ENCODE peak calls at places on chromosomes 12 and 14, in eight cellular contexts. One of them, this sample, is unnamed.

GRCh38 chr12:69840727-69841126 is 15.7 kb downstream of the MYRFL start:
- DNase-seq in stimulated activated naive CD4-positive, alpha-beta T cell: no peak
- DNase-seq in activated T-helper 1 cell treated with anti-CD3 and anti-CD28 coated beads, Interleukin-12 subunit alpha, Interleukin-12 subunit beta, Interleukin-2, Interleukin-4 antibody, amounts not matched to agents 30 ng/mL and 10 ng/mL and 1 ng/mL, durations not matched to agents 14 hours and 24 hours and 36 hours: no peak
- DNase-seq in fibroblast of the aortic adventitia: peak
- DNase-seq in cardiac septum: no peak
- DNase-seq in Right ventricle myocardium superior: no peak
- DNase-seq in pons: no peak
- DNase-seq in SW480: no peak
- DNase-seq in this sample: no peak

GRCh38 chr14:58985786-58986185 is 202.7 kb upstream of the DAAM1 start:
- DNase-seq in cardiac septum: no peak
- DNase-seq in stimulated activated naive CD4-positive, alpha-beta T cell: no peak
- DNase-seq in fibroblast of the aortic adventitia: no peak
- DNase-seq in pons: no peak
- DNase-seq in SW480: no peak
- DNase-seq in activated T-helper 1 cell treated with anti-CD3 and anti-CD28 coated beads, Interleukin-12 subunit alpha, Interleukin-12 subunit beta, Interleukin-2, Interleukin-4 antibody, amounts not matched to agents 30 ng/mL and 10 ng/mL and 1 ng/mL, durations not matched to agents 14 hours and 24 hours and 36 hours: no peak
- DNase-seq in Right ventricle myocardium superior: no peak
- DNase-seq in this sample: no peak

GRCh38 chr12:54431911-54432814 is 13.1 kb upstream of the ITGA5 start:
- DNase-seq in Right ventricle myocardium superior: peak
- DNase-seq in cardiac septum: peak
- DNase-seq in stimulated activated naive CD4-positive, alpha-beta T cell: no peak
- DNase-seq in fibroblast of the aortic adventitia: peak
- DNase-seq in pons: no peak
- DNase-seq in activated T-helper 1 cell treated with anti-CD3 and anti-CD28 coated beads, Interleukin-12 subunit alpha, Interleukin-12 subunit beta, Interleukin-2, Interleukin-4 antibody, amounts not matched to agents 30 ng/mL and 10 ng/mL and 1 ng/mL, durations not matched to agents 14 hours and 24 hours and 36 hours: no peak
- DNase-seq in SW480: peak
- DNase-seq in this sample: no peak

GRCh38 chr14:105249175-105250007 is 1.1 kb downstream of the BTBD6 start:
- DNase-seq in activated T-helper 1 cell treated with anti-CD3 and anti-CD28 coated beads, Interleukin-12 subunit alpha, Interleukin-12 subunit beta, Interleukin-2, Interleukin-4 antibody, amounts not matched to agents 30 ng/mL and 10 ng/mL and 1 ng/mL, durations not matched to agents 14 hours and 24 hours and 36 hours: no peak
- DNase-seq in SW480: no peak
- DNase-seq in Right ventricle myocardium superior: no peak
- DNase-seq in stimulated activated naive CD4-positive, alpha-beta T cell: no peak
- DNase-seq in pons: no peak
- DNase-seq in fibroblast of the aortic adventitia: peak
- DNase-seq in cardiac septum: no peak
- DNase-seq in this sample: no peak

GRCh38 chr14:71474866-71475265 is 457.4 kb upstream of the RGS6 start:
- DNase-seq in SW480: no peak
- DNase-seq in pons: no peak
- DNase-seq in Right ventricle myocardium superior: no peak
- DNase-seq in cardiac septum: no peak
- DNase-seq in fibroblast of the aortic adventitia: no peak
- DNase-seq in stimulated activated naive CD4-positive, alpha-beta T cell: no peak
- DNase-seq in activated T-helper 1 cell treated with anti-CD3 and anti-CD28 coated beads, Interleukin-12 subunit alpha, Interleukin-12 subunit beta, Interleukin-2, Interleukin-4 antibody, amounts not matched to agents 30 ng/mL and 10 ng/mL and 1 ng/mL, durations not matched to agents 14 hours and 24 hours and 36 hours: no peak
- DNase-seq in this sample: no peak

GRCh38 chr12:124428136-124428791 is 133.4 kb downstream of the RFLNA start:
- DNase-seq in Right ventricle myocardium superior: no peak
- DNase-seq in SW480: peak
- DNase-seq in cardiac septum: no peak
- DNase-seq in fibroblast of the aortic adventitia: peak
- DNase-seq in activated T-helper 1 cell treated with anti-CD3 and anti-CD28 coated beads, Interleukin-12 subunit alpha, Interleukin-12 subunit beta, Interleukin-2, Interleukin-4 antibody, amounts not matched to agents 30 ng/mL and 10 ng/mL and 1 ng/mL, durations not matched to agents 14 hours and 24 hours and 36 hours: no peak
- DNase-seq in pons: no peak
- DNase-seq in stimulated activated naive CD4-positive, alpha-beta T cell: no peak
- DNase-seq in this sample: no peak

GRCh38 chr12:57248934-57249742 is 1.8 kb downstream of the STAC3 start:
- DNase-seq in fibroblast of the aortic adventitia: no peak
- DNase-seq in cardiac septum: peak
- DNase-seq in pons: no peak
- DNase-seq in activated T-helper 1 cell treated with anti-CD3 and anti-CD28 coated beads, Interleukin-12 subunit alpha, Interleukin-12 subunit beta, Interleukin-2, Interleukin-4 antibody, amounts not matched to agents 30 ng/mL and 10 ng/mL and 1 ng/mL, durations not matched to agents 14 hours and 24 hours and 36 hours: no peak
- DNase-seq in Right ventricle myocardium superior: peak
- DNase-seq in SW480: no peak
- DNase-seq in stimulated activated naive CD4-positive, alpha-beta T cell: no peak
- DNase-seq in this sample: no peak

GRCh38 chr12:97778111-97778510 is 315.5 kb downstream of the RMST start:
- DNase-seq in SW480: no peak
- DNase-seq in stimulated activated naive CD4-positive, alpha-beta T cell: no peak
- DNase-seq in activated T-helper 1 cell treated with anti-CD3 and anti-CD28 coated beads, Interleukin-12 subunit alpha, Interleukin-12 subunit beta, Interleukin-2, Interleukin-4 antibody, amounts not matched to agents 30 ng/mL and 10 ng/mL and 1 ng/mL, durations not matched to agents 14 hours and 24 hours and 36 hours: no peak
- DNase-seq in cardiac septum: no peak
- DNase-seq in fibroblast of the aortic adventitia: no peak
- DNase-seq in pons: no peak
- DNase-seq in Right ventricle myocardium superior: no peak
- DNase-seq in this sample: no peak

GRCh38 chr12:122886161-122886560 is 9.8 kb downstream of the VPS37B start:
- DNase-seq in SW480: no peak
- DNase-seq in fibroblast of the aortic adventitia: no peak
- DNase-seq in stimulated activated naive CD4-positive, alpha-beta T cell: no peak
- DNase-seq in cardiac septum: no peak
- DNase-seq in pons: no peak
- DNase-seq in Right ventricle myocardium superior: no peak
- DNase-seq in activated T-helper 1 cell treated with anti-CD3 and anti-CD28 coated beads, Interleukin-12 subunit alpha, Interleukin-12 subunit beta, Interleukin-2, Interleukin-4 antibody, amounts not matched to agents 30 ng/mL and 10 ng/mL and 1 ng/mL, durations not matched to agents 14 hours and 24 hours and 36 hours: no peak
- DNase-seq in this sample: no peak

GRCh38 chr12:5565933-5566632 is 134.2 kb downstream of the NTF3 start:
- DNase-seq in pons: no peak
- DNase-seq in fibroblast of the aortic adventitia: no peak
- DNase-seq in stimulated activated naive CD4-positive, alpha-beta T cell: no peak
- DNase-seq in activated T-helper 1 cell treated with anti-CD3 and anti-CD28 coated beads, Interleukin-12 subunit alpha, Interleukin-12 subunit beta, Interleukin-2, Interleukin-4 antibody, amounts not matched to agents 30 ng/mL and 10 ng/mL and 1 ng/mL, durations not matched to agents 14 hours and 24 hours and 36 hours: no peak
- DNase-seq in Right ventricle myocardium superior: no peak
- DNase-seq in SW480: no peak
- DNase-seq in cardiac septum: no peak
- DNase-seq in this sample: no peak

GRCh38 chr12:3311027-3311402 is 180.0 kb upstream of the PRMT8 start:
- DNase-seq in stimulated activated naive CD4-positive, alpha-beta T cell: no peak
- DNase-seq in pons: no peak
- DNase-seq in SW480: peak
- DNase-seq in Right ventricle myocardium superior: no peak
- DNase-seq in fibroblast of the aortic adventitia: no peak
- DNase-seq in activated T-helper 1 cell treated with anti-CD3 and anti-CD28 coated beads, Interleukin-12 subunit alpha, Interleukin-12 subunit beta, Interleukin-2, Interleukin-4 antibody, amounts not matched to agents 30 ng/mL and 10 ng/mL and 1 ng/mL, durations not matched to agents 14 hours and 24 hours and 36 hours: no peak
- DNase-seq in cardiac septum: no peak
- DNase-seq in this sample: no peak

GRCh38 chr14:81990312-81990761 is 456.7 kb upstream of the SEL1L start:
- DNase-seq in cardiac septum: no peak
- DNase-seq in SW480: peak
- DNase-seq in fibroblast of the aortic adventitia: peak
- DNase-seq in stimulated activated naive CD4-positive, alpha-beta T cell: no peak
- DNase-seq in pons: peak
- DNase-seq in Right ventricle myocardium superior: no peak
- DNase-seq in activated T-helper 1 cell treated with anti-CD3 and anti-CD28 coated beads, Interleukin-12 subunit alpha, Interleukin-12 subunit beta, Interleukin-2, Interleukin-4 antibody, amounts not matched to agents 30 ng/mL and 10 ng/mL and 1 ng/mL, durations not matched to agents 14 hours and 24 hours and 36 hours: peak
- DNase-seq in this sample: peak

GRCh38 chr12:2693204-2693860 is 101.4 kb upstream of the FKBP4 start:
- DNase-seq in activated T-helper 1 cell treated with anti-CD3 and anti-CD28 coated beads, Interleukin-12 subunit alpha, Interleukin-12 subunit beta, Interleukin-2, Interleukin-4 antibody, amounts not matched to agents 30 ng/mL and 10 ng/mL and 1 ng/mL, durations not matched to agents 14 hours and 24 hours and 36 hours: no peak
- DNase-seq in cardiac septum: no peak
- DNase-seq in fibroblast of the aortic adventitia: no peak
- DNase-seq in stimulated activated naive CD4-positive, alpha-beta T cell: peak
- DNase-seq in pons: no peak
- DNase-seq in SW480: no peak
- DNase-seq in Right ventricle myocardium superior: no peak
- DNase-seq in this sample: no peak

GRCh38 chr12:110744176-110744575 is 1.5 kb upstream of the PPP1CC start:
- DNase-seq in cardiac septum: no peak
- DNase-seq in Right ventricle myocardium superior: no peak
- DNase-seq in SW480: peak
- DNase-seq in activated T-helper 1 cell treated with anti-CD3 and anti-CD28 coated beads, Interleukin-12 subunit alpha, Interleukin-12 subunit beta, Interleukin-2, Interleukin-4 antibody, amounts not matched to agents 30 ng/mL and 10 ng/mL and 1 ng/mL, durations not matched to agents 14 hours and 24 hours and 36 hours: no peak
- DNase-seq in fibroblast of the aortic adventitia: peak
- DNase-seq in stimulated activated naive CD4-positive, alpha-beta T cell: no peak
- DNase-seq in pons: peak
- DNase-seq in this sample: peak

GRCh38 chr12:68568878-68569569 is 41.7 kb upstream of the RAP1B start:
- DNase-seq in stimulated activated naive CD4-positive, alpha-beta T cell: no peak
- DNase-seq in fibroblast of the aortic adventitia: no peak
- DNase-seq in Right ventricle myocardium superior: no peak
- DNase-seq in SW480: no peak
- DNase-seq in pons: no peak
- DNase-seq in cardiac septum: no peak
- DNase-seq in activated T-helper 1 cell treated with anti-CD3 and anti-CD28 coated beads, Interleukin-12 subunit alpha, Interleukin-12 subunit beta, Interleukin-2, Interleukin-4 antibody, amounts not matched to agents 30 ng/mL and 10 ng/mL and 1 ng/mL, durations not matched to agents 14 hours and 24 hours and 36 hours: no peak
- DNase-seq in this sample: no peak

GRCh38 chr14:47438650-47439140 is 236.7 kb downstream of the MDGA2 start:
- DNase-seq in Right ventricle myocardium superior: no peak
- DNase-seq in cardiac septum: no peak
- DNase-seq in fibroblast of the aortic adventitia: no peak
- DNase-seq in SW480: peak
- DNase-seq in stimulated activated naive CD4-positive, alpha-beta T cell: no peak
- DNase-seq in pons: peak
- DNase-seq in activated T-helper 1 cell treated with anti-CD3 and anti-CD28 coated beads, Interleukin-12 subunit alpha, Interleukin-12 subunit beta, Interleukin-2, Interleukin-4 antibody, amounts not matched to agents 30 ng/mL and 10 ng/mL and 1 ng/mL, durations not matched to agents 14 hours and 24 hours and 36 hours: no peak
- DNase-seq in this sample: no peak

GRCh38 chr12:25249951-25250738 is 584 bp downstream of the KRAS start:
- DNase-seq in cardiac septum: peak
- DNase-seq in Right ventricle myocardium superior: peak
- DNase-seq in activated T-helper 1 cell treated with anti-CD3 and anti-CD28 coated beads, Interleukin-12 subunit alpha, Interleukin-12 subunit beta, Interleukin-2, Interleukin-4 antibody, amounts not matched to agents 30 ng/mL and 10 ng/mL and 1 ng/mL, durations not matched to agents 14 hours and 24 hours and 36 hours: peak
- DNase-seq in pons: peak
- DNase-seq in fibroblast of the aortic adventitia: no peak
- DNase-seq in stimulated activated naive CD4-positive, alpha-beta T cell: peak
- DNase-seq in SW480: peak
- DNase-seq in this sample: peak

GRCh38 chr12:131608740-131609665 is 101.9 kb upstream of the SFSWAP start:
- DNase-seq in cardiac septum: peak
- DNase-seq in fibroblast of the aortic adventitia: peak
- DNase-seq in stimulated activated naive CD4-positive, alpha-beta T cell: peak
- DNase-seq in SW480: peak
- DNase-seq in activated T-helper 1 cell treated with anti-CD3 and anti-CD28 coated beads, Interleukin-12 subunit alpha, Interleukin-12 subunit beta, Interleukin-2, Interleukin-4 antibody, amounts not matched to agents 30 ng/mL and 10 ng/mL and 1 ng/mL, durations not matched to agents 14 hours and 24 hours and 36 hours: peak
- DNase-seq in pons: peak
- DNase-seq in Right ventricle myocardium superior: peak
- DNase-seq in this sample: peak

GRCh38 chr12:88952543-88952942 is 372.3 kb upstream of the KITLG start:
- DNase-seq in Right ventricle myocardium superior: no peak
- DNase-seq in SW480: no peak
- DNase-seq in pons: no peak
- DNase-seq in cardiac septum: no peak
- DNase-seq in stimulated activated naive CD4-positive, alpha-beta T cell: no peak
- DNase-seq in activated T-helper 1 cell treated with anti-CD3 and anti-CD28 coated beads, Interleukin-12 subunit alpha, Interleukin-12 subunit beta, Interleukin-2, Interleukin-4 antibody, amounts not matched to agents 30 ng/mL and 10 ng/mL and 1 ng/mL, durations not matched to agents 14 hours and 24 hours and 36 hours: no peak
- DNase-seq in fibroblast of the aortic adventitia: peak
- DNase-seq in this sample: no peak

GRCh38 chr14:23009939-23010718 is at the start of gene C14orf93:
- DNase-seq in pons: peak
- DNase-seq in stimulated activated naive CD4-positive, alpha-beta T cell: peak
- DNase-seq in cardiac septum: peak
- DNase-seq in Right ventricle myocardium superior: peak
- DNase-seq in activated T-helper 1 cell treated with anti-CD3 and anti-CD28 coated beads, Interleukin-12 subunit alpha, Interleukin-12 subunit beta, Interleukin-2, Interleukin-4 antibody, amounts not matched to agents 30 ng/mL and 10 ng/mL and 1 ng/mL, durations not matched to agents 14 hours and 24 hours and 36 hours: peak
- DNase-seq in fibroblast of the aortic adventitia: peak
- DNase-seq in SW480: peak
- DNase-seq in this sample: peak

GRCh38 chr14:103949386-103949785 is 7.1 kb upstream of the RD3L start:
- DNase-seq in fibroblast of the aortic adventitia: no peak
- DNase-seq in cardiac septum: no peak
- DNase-seq in SW480: no peak
- DNase-seq in Right ventricle myocardium superior: no peak
- DNase-seq in pons: no peak
- DNase-seq in activated T-helper 1 cell treated with anti-CD3 and anti-CD28 coated beads, Interleukin-12 subunit alpha, Interleukin-12 subunit beta, Interleukin-2, Interleukin-4 antibody, amounts not matched to agents 30 ng/mL and 10 ng/mL and 1 ng/mL, durations not matched to agents 14 hours and 24 hours and 36 hours: no peak
- DNase-seq in stimulated activated naive CD4-positive, alpha-beta T cell: no peak
- DNase-seq in this sample: no peak

GRCh38 chr12:89080797-89081470 is 271.4 kb downstream of the DUSP6 start:
- DNase-seq in stimulated activated naive CD4-positive, alpha-beta T cell: no peak
- DNase-seq in SW480: peak
- DNase-seq in activated T-helper 1 cell treated with anti-CD3 and anti-CD28 coated beads, Interleukin-12 subunit alpha, Interleukin-12 subunit beta, Interleukin-2, Interleukin-4 antibody, amounts not matched to agents 30 ng/mL and 10 ng/mL and 1 ng/mL, durations not matched to agents 14 hours and 24 hours and 36 hours: no peak
- DNase-seq in pons: no peak
- DNase-seq in Right ventricle myocardium superior: no peak
- DNase-seq in fibroblast of the aortic adventitia: no peak
- DNase-seq in cardiac septum: no peak
- DNase-seq in this sample: no peak

GRCh38 chr12:64990991-64991570 is 130.0 kb downstream of the WIF1 start:
- DNase-seq in Right ventricle myocardium superior: no peak
- DNase-seq in pons: no peak
- DNase-seq in SW480: no peak
- DNase-seq in cardiac septum: no peak
- DNase-seq in activated T-helper 1 cell treated with anti-CD3 and anti-CD28 coated beads, Interleukin-12 subunit alpha, Interleukin-12 subunit beta, Interleukin-2, Interleukin-4 antibody, amounts not matched to agents 30 ng/mL and 10 ng/mL and 1 ng/mL, durations not matched to agents 14 hours and 24 hours and 36 hours: no peak
- DNase-seq in stimulated activated naive CD4-positive, alpha-beta T cell: no peak
- DNase-seq in fibroblast of the aortic adventitia: no peak
- DNase-seq in this sample: no peak

GRCh38 chr14:69288001-69288771 is 28.2 kb downstream of the GALNT16 start:
- DNase-seq in cardiac septum: peak
- DNase-seq in pons: peak
- DNase-seq in stimulated activated naive CD4-positive, alpha-beta T cell: no peak
- DNase-seq in Right ventricle myocardium superior: peak
- DNase-seq in SW480: no peak
- DNase-seq in activated T-helper 1 cell treated with anti-CD3 and anti-CD28 coated beads, Interleukin-12 subunit alpha, Interleukin-12 subunit beta, Interleukin-2, Interleukin-4 antibody, amounts not matched to agents 30 ng/mL and 10 ng/mL and 1 ng/mL, durations not matched to agents 14 hours and 24 hours and 36 hours: no peak
- DNase-seq in fibroblast of the aortic adventitia: peak
- DNase-seq in this sample: peak

GRCh38 chr12:52903855-52904508 is 894 bp downstream of the KRT8 start:
- DNase-seq in fibroblast of the aortic adventitia: no peak
- DNase-seq in stimulated activated naive CD4-positive, alpha-beta T cell: peak
- DNase-seq in pons: no peak
- DNase-seq in Right ventricle myocardium superior: peak
- DNase-seq in cardiac septum: no peak
- DNase-seq in SW480: peak
- DNase-seq in activated T-helper 1 cell treated with anti-CD3 and anti-CD28 coated beads, Interleukin-12 subunit alpha, Interleukin-12 subunit beta, Interleukin-2, Interleukin-4 antibody, amounts not matched to agents 30 ng/mL and 10 ng/mL and 1 ng/mL, durations not matched to agents 14 hours and 24 hours and 36 hours: peak
- DNase-seq in this sample: no peak